ENCODE peak calls at places on chromosome 10, in five cellular contexts. V is transverse colon, L is psoas muscle, G is BJ, X is colonic mucosa. I is an unnamed sample. For H3K27me3, the result is how much of the 10 kb centered on the place peaks cover.

GRCh38 chr10:93749218-93749799 is 8.4 kb upstream of the LGI1 start:
- DNase-seq in V (peak), G (no peak), X (peak), L (no peak), I (no peak)

GRCh38 chr10:118968482-118968881 is 61.0 kb upstream of the NANOS1 start:
- DNase-seq in L (no peak), V (no peak), X (no peak), G (no peak), I (no peak)

GRCh38 chr10:75187961-75188426 is 22.6 kb upstream of the VDAC2 start:
- DNase-seq in L (no peak), X (peak), G (no peak), V (peak), I (peak)

GRCh38 chr10:129102906-129103693 is 363.9 kb upstream of the MGMT start:
- DNase-seq in V (no peak), X (no peak), L (no peak), G (no peak), I (no peak)

GRCh38 chr10:71238626-71239025 is 26.3 kb downstream of the UNC5B start:
- DNase-seq in V (no peak), G (no peak), L (no peak), X (no peak), I (no peak)

GRCh38 chr10:26087666-26088065 is 128.9 kb upstream of the GAD2 start:
- DNase-seq in L (no peak), G (no peak), V (no peak), X (no peak), I (no peak)

GRCh38 chr10:63554666-63555065 is 33.5 kb downstream of the REEP3 start:
- DNase-seq in V (peak), L (no peak), X (no peak), G (peak), I (no peak)

GRCh38 chr10:24642921-24643678 is 80.6 kb downstream of the ARHGAP21 start:
- DNase-seq in L (no peak), V (no peak), X (peak), G (no peak), I (no peak)

GRCh38 chr10:71748671-71749191 is 24.6 kb downstream of the VSIR start:
- DNase-seq in V (peak), L (peak), X (peak), G (no peak), I (peak)

GRCh38 chr10:100516847-100517246 is 2.8 kb downstream of the SEC31B start:
- DNase-seq in L (peak), X (no peak), G (no peak), V (no peak), I (peak)

GRCh38 chr10:103710490-103710889 is 144.9 kb downstream of the SH3PXD2A start:
- DNase-seq in V (no peak), X (no peak), L (no peak), G (no peak), I (no peak)

GRCh38 chr10:44293306-44293778 is 91.6 kb downstream of the CXCL12 start:
- DNase-seq in G (no peak), L (peak), V (no peak), X (no peak), I (no peak)

GRCh38 chr10:48251152-48251524 is 23.4 kb downstream of the FRMPD2 start:
- DNase-seq in X (no peak), V (no peak), L (no peak), G (no peak), I (no peak)

GRCh38 chr10:44249490-44249889 is 135.4 kb downstream of the CXCL12 start:
- DNase-seq in L (no peak), V (no peak), G (no peak), X (no peak), I (no peak)

GRCh38 chr10:96208271-96208670 is 63.1 kb downstream of the BLNK start:
- DNase-seq in L (no peak), V (no peak), X (no peak), G (no peak), I (no peak)

GRCh38 chr10:26733750-26734568 is 36.5 kb downstream of the PDSS1 start:
- DNase-seq in L (no peak), V (peak), G (no peak), X (peak), I (peak)

GRCh38 chr10:95864906-95865813 is 42.6 kb upstream of the CC2D2B start:
- DNase-seq in L (no peak), X (peak), V (peak), G (peak), I (no peak)

GRCh38 chr10:8052970-8053445 is 1.5 kb upstream of the GATA3 start:
- DNase-seq in X (no peak), V (no peak), G (no peak), L (no peak), I (no peak)
- H3K27me3 ChIP-seq in X (half or more), V (half or more), G (under half), L (under half), I (under half)

GRCh38 chr10:82576093-82576492 is 701.1 kb downstream of the NRG3 start:
- DNase-seq in G (no peak), L (no peak), X (no peak), V (no peak), I (no peak)
- H3K4me3 ChIP-seq in G (no peak), L (no peak), X (no peak), V (no peak), I (no peak)

GRCh38 chr10:58514102-58514472 is 1.4 kb downstream of the BICC1 start:
- DNase-seq in G (no peak), X (no peak), L (no peak), V (no peak), I (no peak)

GRCh38 chr10:58513189-58514101 is 773 bp downstream of the BICC1 start:
- DNase-seq in V (peak), G (peak), X (peak), L (peak), I (peak)

GRCh38 chr10:58517071-58517470 is 4.4 kb downstream of the BICC1 start:
- DNase-seq in L (no peak), X (no peak), G (no peak), V (no peak), I (no peak)

GRCh38 chr10:58516118-58516517 is 3.4 kb downstream of the BICC1 start:
- DNase-seq in L (no peak), X (no peak), V (no peak), G (no peak), I (no peak)

GRCh38 chr10:58515296-58515956 is 2.8 kb downstream of the BICC1 start:
- DNase-seq in L (no peak), X (no peak), G (no peak), V (no peak), I (no peak)
- H3K27me3 ChIP-seq in L (under half), X (under half), G (under half), V (under half), I (under half)

GRCh38 chr10:5894873-5895272 is 4.8 kb downstream of the FBH1 start:
- DNase-seq in X (no peak), V (no peak), G (no peak), L (no peak), I (no peak)

GRCh38 chr10:5894458-5894857 is 4.4 kb downstream of the FBH1 start:
- DNase-seq in G (no peak), V (no peak), L (no peak), X (no peak), I (no peak)

GRCh38 chr10:5896208-5896607 is 6.2 kb downstream of the FBH1 start:
- DNase-seq in G (no peak), V (no peak), L (no peak), X (no peak), I (no peak)

GRCh38 chr10:5895804-5896203 is 5.8 kb downstream of the FBH1 start:
- DNase-seq in X (no peak), G (no peak), L (no peak), V (peak), I (no peak)

GRCh38 chr10:5895365-5895764 is 5.3 kb downstream of the FBH1 start:
- DNase-seq in X (no peak), V (no peak), L (no peak), G (no peak), I (no peak)
- H3K4me3 ChIP-seq in X (no peak), V (no peak), L (no peak), G (no peak), I (no peak)